ENCODE peak calls at places on chromosome 1, in five cellular contexts. K is gastrocnemius medialis, H is aorta, W is left lung, T is lower lobe of right lung. X is an unnamed sample.
A peak's percentile ranks its signal among the peaks of the same experiment; 100 is the strongest.

GRCh38 chr1:43990271-43991199 is 864 bp upstream of the CCDC24 start:
- ATAC-seq in W (no peak), H (no peak), K (no peak), T (no peak), X (no peak)

GRCh38 chr1:151267760-151268159 is 13.2 kb downstream of the PSMD4 start:
- ATAC-seq in H (no peak), W (no peak), T (no peak), K (no peak), X (no peak)

GRCh38 chr1:8097077-8097799 is 71.1 kb upstream of the ERRFI1 start:
- ATAC-seq in T (peak; percentile 92), H (peak; percentile 63), W (peak; percentile 90), K (peak; percentile 72), X (no peak)

GRCh38 chr1:52504720-52505119 is 48.2 kb downstream of the TUT4 start:
- ATAC-seq in W (no peak), T (no peak), K (no peak), H (no peak), X (no peak)

GRCh38 chr1:216742625-216743024 is 19.4 kb upstream of the ESRRG start:
- ATAC-seq in W (no peak), H (no peak), T (no peak), K (no peak), X (no peak)

GRCh38 chr1:62685431-62685859 is 2.7 kb downstream of the DOCK7 start:
- ATAC-seq in K (no peak), W (no peak), T (no peak), H (no peak), X (no peak)

GRCh38 chr1:229024528-229025119 is 246.3 kb upstream of the RAB4A start:
- ATAC-seq in H (peak; percentile 82), W (peak; percentile 60), T (peak; percentile 10), K (peak; percentile 73), X (peak; percentile 76)

GRCh38 chr1:89125571-89126233 is at the start of gene GBP2:
- ATAC-seq in T (peak; percentile 87), H (peak; percentile 88), K (peak; percentile 90), W (peak; percentile 90), X (peak; percentile 88)

GRCh38 chr1:235319255-235319654 is 8.7 kb downstream of the ARID4B start:
- ATAC-seq in K (no peak), H (no peak), T (no peak), W (no peak), X (no peak)

GRCh38 chr1:41626616-41627375 is 142.3 kb upstream of the EDN2 start:
- ATAC-seq in K (no peak), W (peak; percentile 56), T (peak; percentile 71), H (no peak), X (no peak)

GRCh38 chr1:152996633-152997385 is 4.7 kb upstream of the SPRR3 start:
- ATAC-seq in T (no peak), H (no peak), W (no peak), K (no peak), X (no peak)

GRCh38 chr1:67647036-67647798 is 37.8 kb upstream of the GADD45A start:
- ATAC-seq in H (no peak), T (no peak), W (no peak), K (peak; percentile 18), X (peak; percentile 44)

GRCh38 chr1:194039578-194039977 is 853.2 kb upstream of the B3GALT2 start:
- ATAC-seq in W (no peak), H (no peak), K (no peak), T (no peak), X (no peak)

GRCh38 chr1:34162852-34163766 is 1.9 kb downstream of the CSMD2 start:
- ATAC-seq in T (peak; percentile 93), K (peak; percentile 58), H (peak; percentile 93), W (peak; percentile 98), X (peak; percentile 78)

GRCh38 chr1:9296850-9297249 is 4.2 kb downstream of the SPSB1 start:
- ATAC-seq in T (no peak), W (no peak), H (no peak), K (peak; percentile 15), X (peak; percentile 24)

GRCh38 chr1:9294440-9294773 is 1.7 kb downstream of the SPSB1 start:
- ATAC-seq in H (no peak), K (no peak), T (peak; percentile 14), W (peak; percentile 19), X (peak; percentile 2)

GRCh38 chr1:9295884-9296283 is 3.2 kb downstream of the SPSB1 start:
- ATAC-seq in H (no peak), T (no peak), W (no peak), K (no peak), X (no peak)

GRCh38 chr1:9293512-9294439 is 1.1 kb downstream of the SPSB1 start:
- ATAC-seq in H (peak; percentile 17), T (peak; percentile 37), K (no peak), W (peak; percentile 16), X (no peak)

GRCh38 chr1:9294910-9295636 is 2.4 kb downstream of the SPSB1 start:
- ATAC-seq in K (no peak), H (peak; percentile 36), T (peak; percentile 35), W (peak; percentile 34), X (peak; percentile 26)
- H3K4me3 ChIP-seq in K (peak overlapping the region; percentile 81), H (peak overlapping the region; percentile 93), T (peak overlapping the region; percentile 88), W (peak overlapping the region; percentile 90), X (peak overlapping the region; percentile 83)

DNA sequence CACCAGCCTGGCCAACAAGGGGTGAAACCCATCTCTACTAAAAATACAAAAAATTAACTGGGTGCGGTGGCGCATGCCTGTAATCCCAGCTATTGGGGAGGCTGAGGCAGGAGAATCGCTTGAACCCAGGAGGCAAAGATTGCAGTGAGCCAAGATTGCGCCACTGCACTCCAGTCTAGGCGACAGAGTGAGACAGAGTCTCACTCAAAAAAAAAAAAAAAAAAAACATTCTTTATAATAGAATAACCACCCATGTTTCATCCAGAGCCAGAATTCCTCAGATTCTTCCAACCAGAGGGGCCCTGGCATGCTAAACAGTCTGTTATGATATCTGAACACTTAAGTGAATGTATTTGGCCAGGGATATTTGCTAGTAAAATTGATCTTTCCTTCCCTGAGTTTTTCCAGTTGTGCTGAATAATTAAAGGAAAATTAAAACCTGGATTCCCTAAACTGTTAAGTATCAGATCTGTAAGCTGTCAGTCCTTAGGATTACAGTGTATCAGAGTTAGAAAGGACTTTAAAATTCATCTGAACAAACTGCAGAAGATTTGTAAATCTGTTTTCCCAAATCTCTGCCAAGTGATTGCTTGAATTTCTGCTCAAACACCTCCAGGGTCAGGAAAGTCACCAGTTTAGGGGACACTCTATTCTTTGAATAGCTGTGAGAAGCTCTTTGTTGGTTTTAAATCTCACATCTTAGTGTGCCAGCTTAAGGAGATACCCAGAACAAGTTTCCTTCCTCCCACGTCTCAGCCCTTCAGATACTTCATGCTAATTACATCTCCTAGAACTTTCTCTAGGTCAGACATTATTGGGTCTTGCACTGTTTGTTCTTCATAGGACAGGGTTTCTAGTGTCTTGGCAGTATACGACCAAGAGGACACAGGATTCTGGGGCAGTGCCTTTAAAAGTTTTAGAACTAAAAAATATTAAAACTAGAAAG is 84.6 kb upstream of the BMP8A start:
- ATAC-seq in W (no peak), H (no peak), K (no peak), T (no peak), X (no peak)
- H3K27ac ChIP-seq in W (peak overlapping the region; percentile 92), H (peak overlapping the region; percentile 85), K (peak overlapping the region; percentile 91), T (peak overlapping the region; percentile 92), X (peak overlapping the region; percentile 93)

GRCh38 chr1:19081218-19081893 is 124.9 kb upstream of the IFFO2 start:
- ATAC-seq in H (peak; percentile 65), T (peak; percentile 53), K (no peak), W (peak; percentile 39), X (peak; percentile 82)
- H3K4me3 ChIP-seq in H (no peak overlapping the region), T (peak overlapping the region; percentile 28), K (no peak overlapping the region), W (no peak overlapping the region), X (peak overlapping the region; percentile 17)

GRCh38 chr1:160951443-160952128 is 3.0 kb downstream of the ITLN2 start:
- ATAC-seq in K (no peak), W (peak; percentile 96), H (peak; percentile 73), T (peak; percentile 90), X (no peak)
- H3K27ac ChIP-seq in K (no peak overlapping the region), W (no peak overlapping the region), H (no peak overlapping the region), T (no peak overlapping the region), X (no peak overlapping the region)

X was measured in gastroesophageal sphincter.